ENCODE peak calls at places on chromosomes 11 and 22, in four cellular contexts. J, G, Z and I are unnamed samples.

GRCh38 chr22:48948575-48949170 is 879.0 kb downstream of the BRD1 start:
- DNase-seq in Z (no peak), G (peak), J (no peak), I (no peak)

GRCh38 chr11:2587976-2588748 is 111.6 kb downstream of the KCNQ1OT1 start:
- DNase-seq in G (no peak), J (no peak), Z (no peak), I (no peak)

GRCh38 chr22:39364646-39365405 is 15.0 kb downstream of the SYNGR1 start:
- DNase-seq in Z (no peak), J (no peak), G (no peak), I (no peak)

GRCh38 chr22:31088233-31088986 is 7.3 kb downstream of the SMTN start:
- DNase-seq in J (no peak), G (no peak), Z (no peak), I (no peak)

GRCh38 chr22:35995772-35996171 is 32.9 kb downstream of the RBFOX2 start:
- DNase-seq in J (peak), G (no peak), Z (no peak), I (no peak)

GRCh38 chr22:49882519-49883293 is 29.1 kb downstream of the ZBED4 start:
- DNase-seq in G (no peak), J (no peak), Z (no peak), I (no peak)

GRCh38 chr11:75801362-75802021 is 13.5 kb upstream of the UVRAG start:
- DNase-seq in G (no peak), J (no peak), Z (no peak), I (peak)

GRCh38 chr11:11849127-11849746 is 7.5 kb downstream of the USP47 start:
- DNase-seq in J (peak), G (peak), Z (peak), I (peak)

GRCh38 chr11:8100605-8101004 is 19.6 kb downstream of the TUB start:
- DNase-seq in Z (no peak), J (no peak), G (no peak), I (no peak)

GRCh38 chr11:121534131-121535093 is 81.6 kb upstream of the SORL1-AS1 start:
- DNase-seq in Z (no peak), J (peak), G (no peak), I (no peak)

GRCh38 chr22:47198801-47199251 is 436.4 kb downstream of the TBC1D22A start:
- DNase-seq in Z (no peak), G (no peak), J (no peak), I (no peak)

GRCh38 chr11:76768091-76769047 is 14.8 kb upstream of the TSKU start:
- DNase-seq in Z (no peak), J (no peak), G (no peak), I (peak)

GRCh38 chr11:68659158-68659921 is 25.0 kb upstream of the GAL start:
- DNase-seq in J (peak), G (peak), Z (no peak), I (no peak)

GRCh38 chr11:117099681-117100080 is 1.5 kb upstream of the SIK3 start:
- DNase-seq in G (no peak), Z (peak), J (no peak), I (no peak)

GRCh38 chr11:74696932-74697687 is 34.1 kb downstream of the CHRDL2 start:
- DNase-seq in Z (peak), J (no peak), G (peak), I (no peak)

GRCh38 chr11:123035831-123036230 is 26.1 kb downstream of the HSPA8 start:
- DNase-seq in G (no peak), J (no peak), Z (no peak), I (no peak)

GRCh38 chr11:4441500-4441899 is 7.6 kb upstream of the OR52K2 start:
- DNase-seq in Z (no peak), J (no peak), G (no peak), I (no peak)

GRCh38 chr11:121563900-121564822 is 111.4 kb upstream of the SORL1-AS1 start:
- DNase-seq in Z (no peak), J (no peak), G (no peak), I (no peak)

GRCh38 chr11:30992513-30992849 is 377.1 kb downstream of the DCDC1 start:
- DNase-seq in G (no peak), Z (no peak), J (no peak), I (peak)

GRCh38 chr22:46108564-46109473 is 41.5 kb upstream of the PPARA start:
- DNase-seq in Z (peak), J (peak), G (peak), I (no peak)

GRCh38 chr22:31106001-31106571 is 1.3 kb downstream of the SELENOM start:
- DNase-seq in J (no peak), G (no peak), Z (no peak), I (no peak)

GRCh38 chr11:2466869-2467694 is 22.3 kb downstream of the KCNQ1 start:
- DNase-seq in G (no peak), J (no peak), Z (no peak), I (peak)

GRCh38 chr22:31081963-31082605 is 966 bp downstream of the SMTN start:
- DNase-seq in J (peak), Z (no peak), G (no peak), I (no peak)

GRCh38 chr22:32897400-32897799 is 95.9 kb downstream of the TIMP3 start:
- DNase-seq in Z (no peak), G (no peak), J (no peak), I (no peak)

GRCh38 chr11:34860034-34860433 is 56.1 kb downstream of the APIP start:
- DNase-seq in Z (no peak), G (no peak), J (peak), I (no peak)

GRCh38 chr11:120223793-120224192 is 13.0 kb downstream of the OAF start:
- DNase-seq in J (no peak), Z (no peak), G (no peak), I (no peak)

GRCh38 chr11:63614136-63614664 is at the start of gene PLAAT3:
- DNase-seq in J (peak), G (peak), Z (peak), I (no peak)

GRCh38 chr11:5690736-5691135 is 1.1 kb downstream of the TRIM22 start:
- DNase-seq in J (no peak), Z (no peak), G (no peak), I (no peak)

GRCh38 chr11:31199403-31199802 is 170.1 kb downstream of the DCDC1 start:
- DNase-seq in J (no peak), Z (peak), G (no peak), I (no peak)

GRCh38 chr22:43921361-43921760 is 2.2 kb upstream of the PNPLA3 start:
- DNase-seq in J (peak), Z (no peak), G (no peak), I (no peak)

GRCh38 chr11:69950120-69950519 is 128.0 kb upstream of the ANO1 start:
- DNase-seq in Z (peak), G (peak), J (peak), I (peak)

GRCh38 chr22:17823226-17823625 is 49.0 kb upstream of the BID start:
- DNase-seq in Z (no peak), G (no peak), J (no peak), I (no peak)

GRCh38 chr11:44351898-44352498 is 42.1 kb upstream of the ALX4 start:
- DNase-seq in J (no peak), G (no peak), Z (no peak), I (no peak)

GRCh38 chr11:128424867-128425285 is 162.5 kb downstream of the ETS1 start:
- DNase-seq in Z (no peak), G (no peak), J (no peak), I (no peak)

GRCh38 chr11:130087294-130087926 is 17.7 kb downstream of the APLP2 start:
- DNase-seq in G (no peak), J (no peak), Z (no peak), I (no peak)

GRCh38 chr11:116687458-116688201 is 85.2 kb downstream of the BUD13 start:
- DNase-seq in J (peak), Z (peak), G (peak), I (no peak)

GRCh38 chr11:88402192-88402715 is 64.7 kb upstream of the CTSC start:
- DNase-seq in G (no peak), J (peak), Z (peak), I (no peak)

GRCh38 chr22:41535244-41535643 is 9.0 kb downstream of the POLR3H start:
- DNase-seq in J (peak), G (peak), Z (peak), I (no peak)

GRCh38 chr11:65422633-65423515 is at the start of gene NEAT1:
- DNase-seq in Z (peak), G (peak), J (peak), I (peak)

GRCh38 chr11:65421204-65422103 is 1.1 kb upstream of the NEAT1 start:
- DNase-seq in J (peak), G (peak), Z (peak), I (peak)

GRCh38 chr11:65423516-65424199 is 1.1 kb downstream of the NEAT1 start:
- DNase-seq in Z (no peak), J (peak), G (no peak), I (peak)

GRCh38 chr11:65420506-65421203 is 1.9 kb upstream of the NEAT1 start:
- DNase-seq in J (no peak), Z (no peak), G (no peak), I (no peak)

GRCh38 chr11:65422104-65422632 is 430 bp upstream of the NEAT1 start:
- DNase-seq in J (peak), Z (peak), G (peak), I (peak)
- H2AFZ ChIP-seq in J (peak), Z (peak), G (no peak), I (peak)

GRCh38 chr11:61966673-61967176 is 709 bp downstream of the FTH1 start:
- DNase-seq in G (no peak), Z (peak), J (peak), I (peak)

GRCh38 chr11:61963282-61964057 is 4.0 kb downstream of the FTH1 start:
- DNase-seq in Z (no peak), G (no peak), J (peak), I (no peak)

GRCh38 chr11:61967177-61967923 is at the start of gene FTH1:
- DNase-seq in J (peak), G (peak), Z (peak), I (peak)

GRCh38 chr11:61963016-61963281 is 4.5 kb downstream of the FTH1 start:
- DNase-seq in Z (no peak), G (no peak), J (no peak), I (no peak)

GRCh38 chr11:61964941-61965282 is 2.5 kb downstream of the FTH1 start:
- DNase-seq in Z (no peak), J (no peak), G (no peak), I (no peak)
- H3K9ac ChIP-seq in Z (no peak), J (peak), G (no peak), I (no peak)

GRCh38 chr11:109423114-109423859 is 1.3 kb downstream of the C11orf87 start:
- DNase-seq in G (peak), J (no peak), Z (peak), I (no peak)
- TF ChIP-seq CTCF in G (no peak), J (no peak), Z (no peak), I (no peak)

DNA sequence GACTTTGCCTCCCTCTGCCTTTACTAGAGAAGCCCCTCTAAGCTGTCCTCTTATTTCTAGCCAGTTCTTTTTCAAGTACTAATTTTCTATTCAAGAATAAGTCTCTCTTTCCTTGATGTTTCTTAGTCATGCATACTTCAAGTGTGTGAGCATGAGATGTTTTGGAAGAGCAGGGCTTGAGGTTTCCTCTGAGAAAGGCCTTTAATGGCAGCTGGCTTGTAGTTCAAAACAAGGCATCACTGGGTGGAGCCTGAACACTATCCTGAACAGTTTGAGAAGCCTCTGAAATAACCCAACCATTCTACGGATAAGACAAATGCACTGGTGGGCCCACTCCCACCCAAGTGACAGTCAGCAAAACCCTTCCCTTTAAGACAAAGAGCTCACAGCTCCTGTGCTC is 37.6 kb downstream of the CLDN25 start:
- DNase-seq in J (no peak), G (no peak), Z (no peak), I (no peak)
- H2AFZ ChIP-seq in J (no peak), G (no peak), Z (no peak), I (no peak)

DNA sequence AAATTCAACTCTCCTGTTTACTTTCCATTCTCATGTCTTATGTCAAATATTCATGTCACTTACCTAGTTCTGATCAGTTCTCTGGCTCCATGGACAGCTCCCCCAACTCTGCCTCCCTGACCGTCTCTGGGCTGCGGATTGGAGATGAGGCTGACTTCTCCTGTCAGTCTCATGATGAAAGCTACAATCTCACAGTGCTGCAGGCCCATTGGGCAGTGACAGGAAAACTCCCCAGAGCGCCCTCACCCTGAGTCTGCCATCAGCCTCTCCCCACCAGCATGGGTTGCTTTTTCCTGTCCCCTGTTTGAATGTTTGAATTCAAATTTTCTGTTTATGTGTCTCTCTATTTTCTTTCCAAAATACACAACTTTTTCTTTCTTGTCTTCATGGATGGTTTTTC is 63.8 kb upstream of the TOP3B start:
- DNase-seq in J (no peak), G (no peak), Z (no peak), I (no peak)
- H3K9ac ChIP-seq in J (no peak), G (no peak), Z (no peak), I (no peak)

GRCh38 chr22:27295071-27295470 is 506.5 kb downstream of the MN1 start:
- DNase-seq in G (no peak), Z (no peak), J (no peak), I (no peak)

GRCh38 chr22:27296091-27296675 is 505.4 kb downstream of the MN1 start:
- DNase-seq in G (no peak), J (no peak), Z (no peak), I (no peak)

GRCh38 chr22:27298387-27299141 is 503.0 kb downstream of the MN1 start:
- DNase-seq in J (no peak), G (no peak), Z (no peak), I (no peak)

GRCh38 chr22:27295605-27296004 is 506.0 kb downstream of the MN1 start:
- DNase-seq in Z (no peak), G (no peak), J (no peak), I (no peak)

DNA sequence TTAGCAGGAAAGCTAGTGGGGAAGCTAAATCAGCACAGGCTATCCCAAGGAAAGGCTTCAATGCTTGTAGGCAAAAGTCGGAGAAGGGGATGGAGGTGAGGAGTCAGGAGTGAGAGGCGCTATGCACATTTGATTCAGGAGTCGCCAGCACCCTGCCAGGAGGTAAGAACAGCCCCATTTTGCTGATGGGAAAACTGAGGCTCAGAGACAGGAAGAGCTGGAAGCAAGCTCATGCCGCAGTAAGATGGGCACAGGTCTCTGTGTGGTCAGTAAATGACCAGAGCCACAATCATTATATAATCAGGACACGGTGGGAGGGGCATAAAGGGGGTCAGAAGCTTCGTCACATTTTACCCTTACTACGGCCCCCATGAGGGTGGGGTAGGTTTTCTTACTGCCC is 504.4 kb downstream of the MN1 start:
- DNase-seq in Z (no peak), G (no peak), J (no peak), I (no peak)
- TF ChIP-seq CTCF in Z (no peak), G (no peak), J (no peak), I (no peak)

DNA sequence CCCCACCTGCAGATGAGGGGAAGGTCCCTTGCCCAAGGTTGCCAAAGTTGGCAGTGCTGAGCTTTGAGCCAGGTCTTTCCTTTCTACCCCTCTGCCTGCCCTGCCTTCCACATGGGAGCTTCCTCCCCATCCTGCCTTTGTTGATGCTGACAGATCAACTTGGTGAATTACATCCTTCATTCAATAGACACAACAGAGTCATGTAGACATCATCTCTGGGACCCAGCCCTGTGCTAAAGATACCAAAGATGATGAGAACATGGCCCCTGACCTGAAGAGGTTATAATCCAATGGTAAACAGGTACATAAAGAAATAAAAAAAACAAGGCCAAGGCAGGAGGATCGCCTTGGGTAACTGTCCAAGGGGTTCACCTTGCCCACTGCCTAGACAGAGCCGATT is 42.4 kb upstream of the MAPK1 start:
- DNase-seq in G (no peak), Z (no peak), J (no peak), I (no peak)
- H2AFZ ChIP-seq in G (no peak), Z (no peak), J (no peak), I (no peak)